ENCODE peak calls at places on chromosome 12, in six cellular contexts. D is GM23338, M is neural progenitor cell, V is PC-3, B is MM.1S, C is SK-N-SH. E is an unnamed sample. For H3F3A, the result is how much of the 10 kb centered on the place peaks cover.

GRCh38 chr12:64392221-64392620 is 1.7 kb upstream of the C12orf56 start:
- DNase-seq in M (peak), C (no peak), D (peak), V (peak), B (peak), E (peak)

GRCh38 chr12:46450279-46450748 is 77.7 kb upstream of the SLC38A2 start:
- DNase-seq in C (no peak), B (no peak), D (no peak), M (no peak), V (peak), E (no peak)

GRCh38 chr12:13727707-13728147 is 253.7 kb downstream of the GRIN2B start:
- DNase-seq in M (no peak), B (no peak), D (no peak), C (no peak), V (peak), E (no peak)

GRCh38 chr12:115983226-115983798 is 294.2 kb downstream of the MED13L start:
- DNase-seq in V (peak), D (peak), B (no peak), M (peak), C (no peak), E (peak)

GRCh38 chr12:103571286-103571685 is 15.8 kb upstream of the STAB2 start:
- DNase-seq in D (peak), M (peak), V (no peak), C (peak), B (no peak), E (no peak)

GRCh38 chr12:40726366-40726765 is 34.1 kb downstream of the CNTN1 start:
- DNase-seq in D (no peak), V (no peak), C (no peak), B (no peak), M (no peak), E (no peak)

GRCh38 chr12:108129017-108129812 is at the start of gene WSCD2:
- DNase-seq in D (peak), B (peak), V (peak), M (peak), C (peak), E (peak)

GRCh38 chr12:94689002-94689645 is 38.8 kb upstream of the TMCC3 start:
- DNase-seq in M (no peak), B (no peak), D (no peak), C (no peak), V (no peak), E (peak)

GRCh38 chr12:124477109-124477915 is 90.1 kb downstream of the NCOR2 start:
- DNase-seq in V (no peak), M (no peak), B (no peak), D (no peak), C (no peak), E (no peak)

GRCh38 chr12:111818340-111818739 is 23.7 kb upstream of the MAPKAPK5 start:
- DNase-seq in M (no peak), B (no peak), V (no peak), C (no peak), D (no peak), E (no peak)

GRCh38 chr12:132158677-132159554 is 14.7 kb downstream of the NOC4L start:
- DNase-seq in M (no peak), V (no peak), D (no peak), C (no peak), B (no peak), E (no peak)

GRCh38 chr12:39102474-39103209 is 197.3 kb upstream of the CPNE8 start:
- DNase-seq in B (no peak), M (no peak), D (no peak), V (peak), C (no peak), E (peak)

GRCh38 chr12:39103552-39104165 is 198.3 kb upstream of the CPNE8 start:
- DNase-seq in C (peak), M (peak), D (peak), B (peak), V (peak), E (peak)

DNA sequence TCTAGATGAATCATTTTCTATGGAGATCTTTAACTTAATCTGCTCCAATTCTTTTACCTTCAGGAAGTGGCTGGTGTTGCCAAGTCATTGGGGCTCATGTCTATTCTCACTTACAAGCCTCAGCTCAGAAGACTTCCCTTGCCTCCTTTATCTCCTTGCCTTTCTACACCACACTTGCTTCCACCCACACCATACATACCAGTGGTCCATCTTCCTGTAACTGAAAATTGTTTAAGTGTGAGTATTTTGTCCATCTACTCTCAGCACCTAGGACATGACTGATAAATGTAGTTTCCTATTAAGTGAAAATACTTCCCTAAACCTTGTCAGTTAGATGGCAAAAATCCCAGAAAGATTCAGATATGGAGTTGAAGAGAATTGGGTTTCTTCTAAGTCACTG is 199.7 kb upstream of the CPNE8 start:
- DNase-seq in M (no peak), V (no peak), C (no peak), B (no peak), D (no peak), E (peak)
- H3F3A ChIP-seq in M (under half), V (under half), C (under half), B (under half), D (under half), E (under half)

DNA sequence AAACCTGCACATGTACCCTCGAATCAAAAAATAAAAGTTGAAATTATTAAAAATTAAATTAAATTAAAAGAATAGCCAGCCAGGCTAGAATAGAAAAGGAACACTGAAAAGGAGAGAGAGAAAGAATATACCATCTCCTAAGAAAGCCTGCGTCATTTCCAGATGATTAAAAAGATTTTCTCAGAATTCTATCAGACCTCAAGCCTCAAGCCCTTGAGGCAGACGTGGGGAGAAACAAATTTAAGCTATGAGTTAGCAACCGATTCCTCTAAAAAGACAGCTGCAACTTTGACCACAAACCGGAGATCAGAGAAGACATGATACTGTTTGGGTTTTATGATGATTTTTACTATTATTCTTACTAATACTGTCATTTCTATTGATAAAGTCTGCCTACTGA is 138.3 kb downstream of the KSR2 start:
- DNase-seq in C (no peak), V (no peak), D (no peak), B (no peak), M (no peak), E (peak)
- TF ChIP-seq EZH2phosphoT487 in C (no peak), V (no peak), D (no peak), B (no peak), M (no peak), E (peak)

DNA sequence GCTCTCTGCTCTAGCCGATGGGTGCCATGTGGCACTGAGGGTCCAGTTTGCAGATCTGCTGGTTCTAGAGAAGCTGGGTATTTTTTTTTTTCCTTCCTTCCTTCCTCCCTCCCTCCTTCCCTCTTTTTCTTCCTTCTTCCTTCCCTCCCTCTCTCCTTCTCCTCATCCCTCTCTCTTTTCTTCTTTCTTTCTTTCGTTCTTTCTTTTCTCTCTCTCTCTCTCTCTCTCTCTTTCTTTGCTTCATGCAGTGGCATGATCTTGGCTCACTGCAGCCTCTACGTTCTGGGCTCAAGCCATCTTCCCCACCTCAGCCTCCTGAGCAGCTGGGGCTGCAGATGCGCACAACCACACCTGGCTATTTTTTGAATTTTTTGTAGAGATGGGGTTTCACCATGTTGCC is 2.7 kb upstream of the BCL7A start:
- DNase-seq in C (no peak), D (no peak), V (no peak), M (no peak), B (no peak), E (no peak)
- H3F3A ChIP-seq in C (under half), D (under half), V (under half), M (under half), B (under half), E (under half)

GRCh38 chr12:52910248-52910883 is 5.5 kb upstream of the KRT8 start:
- DNase-seq in V (no peak), C (no peak), B (no peak), M (no peak), D (no peak), E (no peak)

GRCh38 chr12:52909256-52909655 is 4.4 kb upstream of the KRT8 start:
- DNase-seq in V (peak), B (no peak), M (no peak), D (no peak), C (no peak), E (no peak)

GRCh38 chr12:52906049-52906645 is 1.3 kb upstream of the KRT8 start:
- DNase-seq in B (no peak), D (no peak), M (no peak), V (peak), C (no peak), E (no peak)

GRCh38 chr12:52909796-52910195 is 4.9 kb upstream of the KRT8 start:
- DNase-seq in C (no peak), M (no peak), D (no peak), B (no peak), V (no peak), E (no peak)

DNA sequence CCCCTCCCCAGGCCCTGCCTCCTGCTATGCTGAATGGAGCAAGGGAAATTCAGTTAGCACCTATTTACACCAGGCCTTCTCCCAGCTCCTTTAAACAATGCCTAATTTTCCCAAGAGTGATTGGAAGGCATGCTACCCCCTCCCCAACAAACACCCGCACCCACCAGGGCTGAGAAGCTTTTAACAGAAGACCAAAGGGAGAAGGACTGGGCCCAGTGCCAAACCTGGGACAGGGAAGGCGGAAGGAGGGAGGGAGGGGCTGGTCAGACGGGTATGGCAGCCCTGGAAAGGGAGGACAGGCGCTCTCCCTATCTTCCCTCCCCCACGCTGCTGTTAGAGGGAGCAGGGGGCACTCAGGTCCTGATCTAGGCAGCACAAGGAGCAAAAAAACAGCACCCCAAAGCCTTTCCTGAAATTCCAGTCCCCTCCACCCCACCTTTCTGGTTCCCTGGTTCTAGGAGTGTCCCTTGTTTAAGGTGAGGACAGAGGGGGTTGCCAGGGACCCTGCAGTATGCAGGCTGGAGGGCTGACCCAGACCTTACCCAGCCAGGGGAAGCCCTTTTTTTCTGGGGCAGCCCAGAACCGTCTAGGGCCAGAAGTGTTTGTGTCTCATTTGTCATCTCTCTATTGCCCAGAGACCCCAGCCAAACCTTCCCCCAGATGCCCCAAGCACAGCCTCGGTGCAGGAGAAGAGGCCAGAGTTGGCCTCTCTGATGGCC is 2.4 kb upstream of the KRT8 start:
- DNase-seq in B (no peak), V (peak), M (no peak), C (peak), D (no peak), E (no peak)
- TF ChIP-seq EZH2phosphoT487 in B (no peak), V (no peak), M (no peak), C (no peak), D (no peak), E (no peak)